ENCODE peak calls at places on chromosomes 12 and 14, in five cellular contexts. D, L, R, W and X are unnamed samples.

GRCh38 chr12:106757623-106758348 is 16.7 kb upstream of the RIC8B start:
- DNase-seq in W (no peak), R (no peak), L (no peak), D (no peak), X (no peak)

GRCh38 chr12:25876383-25877045 is 82.0 kb upstream of the RASSF8 start:
- DNase-seq in D (no peak), W (no peak), R (no peak), L (no peak), X (no peak)

GRCh38 chr12:89927226-89927698 is 218.6 kb upstream of the ATP2B1 start:
- DNase-seq in D (no peak), W (no peak), R (no peak), L (no peak), X (no peak)

GRCh38 chr12:49813131-49813530 is 15.1 kb downstream of the NCKAP5L start:
- DNase-seq in L (no peak), W (peak; percentile 27), R (no peak), D (peak; percentile 10), X (no peak)

GRCh38 chr12:1593232-1594044 is 943 bp downstream of the FBXL14 start:
- DNase-seq in W (peak; percentile 46), R (peak; percentile 73), D (peak; percentile 69), L (no peak), X (peak; percentile 61)

GRCh38 chr14:77158175-77158908 is 16.8 kb upstream of the ZDHHC22 start:
- DNase-seq in R (peak; percentile 72), W (peak; percentile 61), L (no peak), D (peak; percentile 76), X (peak; percentile 65)

GRCh38 chr12:90322006-90322405 is 613.4 kb upstream of the ATP2B1 start:
- DNase-seq in L (no peak), R (no peak), W (no peak), D (no peak), X (no peak)

GRCh38 chr14:65258391-65258790 is 154.1 kb upstream of the FUT8 start:
- DNase-seq in R (peak; percentile 89), L (no peak), W (peak; percentile 77), D (no peak), X (peak; percentile 79)

GRCh38 chr14:31127690-31128089 is 79.9 kb downstream of the HECTD1 start:
- DNase-seq in R (no peak), D (peak; percentile 17), W (peak; percentile 25), L (no peak), X (no peak)

GRCh38 chr14:70096866-70097265 is 91.9 kb downstream of the SLC8A3 start:
- DNase-seq in R (peak; percentile 32), L (no peak), W (peak; percentile 31), D (peak; percentile 41), X (peak; percentile 36)

GRCh38 chr14:88933203-88933602 is 108.8 kb downstream of the TTC8 start:
- DNase-seq in L (no peak), R (no peak), W (no peak), D (no peak), X (no peak)